ENCODE peak calls at places on chromosomes 1 and 21, in nine cellular contexts. K is cardiac fibroblast, W is glutamatergic neuron, O is Peyer's patch, F is omental fat pad, S is IMR-90, P is lower leg skin, H is GM23338, G is GM12865. N is an unnamed sample.

GRCh38 chr1:94677714-94678113 is 136.2 kb upstream of the F3 start:
- DNase-seq in K (no peak), W (no peak), O (no peak), F (no peak), S (no peak), P (no peak), H (no peak), G (no peak), N (no peak)

GRCh38 chr21:30058928-30059327 is 107.7 kb downstream of the CLDN17 start:
- DNase-seq in K (no peak), W (no peak), O (no peak), F (no peak), S (no peak), P (no peak), H (no peak), G (no peak), N (no peak)

GRCh38 chr21:45954271-45954670 is 27.3 kb upstream of the COL6A1 start:
- DNase-seq in K (peak), W (no peak), O (no peak), F (no peak), S (no peak), P (no peak), H (peak), G (no peak), N (no peak)

GRCh38 chr21:44537930-44538911 is 1.8 kb downstream of the KRTAP10-1 start:
- DNase-seq in K (no peak), W (no peak), O (no peak), F (no peak), S (no peak), P (peak), H (no peak), G (no peak), N (no peak)

GRCh38 chr1:207659545-207660148 is 14.7 kb downstream of the CR1L start:
- DNase-seq in K (no peak), W (no peak), O (no peak), F (no peak), S (no peak), P (no peak), H (no peak), G (no peak), N (no peak)

GRCh38 chr1:78275906-78276690 is 214.7 kb upstream of the PTGFR start:
- DNase-seq in K (no peak), W (no peak), O (no peak), F (no peak), S (no peak), P (no peak), H (no peak), G (no peak), N (no peak)

GRCh38 chr1:75126611-75127101 is 7.5 kb upstream of the LHX8 start:
- DNase-seq in K (no peak), W (no peak), O (no peak), F (no peak), S (no peak), P (no peak), H (no peak), G (no peak), N (no peak)

GRCh38 chr1:1421147-1421906 is at the start of gene ANKRD65:
- DNase-seq in K (no peak), W (peak), O (no peak), F (no peak), S (no peak), P (no peak), H (no peak), G (no peak), N (no peak)

GRCh38 chr1:92837062-92837461 is 5.2 kb downstream of the RPL5 start:
- DNase-seq in K (peak), W (no peak), O (no peak), F (no peak), S (peak), P (no peak), H (no peak), G (no peak), N (no peak)

DNA sequence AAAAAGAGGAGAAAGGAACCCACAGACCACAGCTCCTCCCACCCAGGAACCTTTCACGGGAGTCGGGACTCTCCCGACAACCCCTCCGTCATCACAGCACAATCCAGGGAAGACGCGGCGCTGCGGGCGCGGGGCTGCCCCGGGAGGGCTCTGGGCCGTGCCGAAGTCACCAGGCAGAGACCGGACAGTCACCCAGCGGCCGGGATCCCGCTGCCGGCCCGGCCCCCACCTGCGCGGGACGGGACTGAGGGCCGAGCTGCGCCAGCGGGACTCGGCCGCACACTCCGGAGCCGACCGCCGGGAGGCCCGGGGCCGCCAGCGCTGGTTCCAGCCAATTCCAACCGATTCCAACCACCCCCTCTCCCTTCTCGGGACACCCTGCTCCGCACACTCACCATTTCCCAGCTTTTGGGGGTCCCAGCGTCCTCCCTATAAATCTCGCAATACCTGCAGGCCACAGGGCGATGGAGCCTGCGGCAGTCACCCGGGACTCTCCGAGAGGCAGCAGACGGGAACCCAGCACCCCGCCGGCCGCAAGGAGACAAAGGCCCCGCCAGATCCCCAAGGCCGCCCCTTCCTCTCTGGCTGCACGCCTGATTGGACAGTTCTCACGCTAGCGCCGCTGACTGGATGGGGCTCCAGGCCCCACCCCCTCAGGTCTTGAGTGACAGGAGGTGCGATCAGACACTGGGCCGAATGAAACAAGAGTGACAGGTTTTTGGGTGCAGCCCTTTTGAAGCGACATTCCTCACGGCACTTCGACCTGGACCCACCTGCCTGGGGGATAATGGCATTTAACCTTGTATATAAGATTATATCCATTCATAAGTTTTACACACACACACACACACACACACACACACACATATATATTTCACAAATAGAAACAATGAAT is at the start of gene ZNF695:
- DNase-seq in K (peak), W (peak), O (peak), F (peak), S (peak), P (peak), H (peak), G (peak), N (peak)
- TF ChIP-seq CTCF in K (no peak), W (no peak), O (no peak), F (no peak), S (no peak), P (no peak), H (no peak), G (no peak), N (peak)

GRCh38 chr1:227789042-227789880 is 26.2 kb upstream of the PRSS38 start:
- DNase-seq in K (no peak), W (no peak), O (no peak), F (no peak), S (peak), P (peak), H (peak), G (no peak), N (no peak)
- TF ChIP-seq CTCF in K (peak), W (no peak), O (no peak), F (no peak), S (peak), P (no peak), H (no peak), G (no peak), N (no peak)

DNA sequence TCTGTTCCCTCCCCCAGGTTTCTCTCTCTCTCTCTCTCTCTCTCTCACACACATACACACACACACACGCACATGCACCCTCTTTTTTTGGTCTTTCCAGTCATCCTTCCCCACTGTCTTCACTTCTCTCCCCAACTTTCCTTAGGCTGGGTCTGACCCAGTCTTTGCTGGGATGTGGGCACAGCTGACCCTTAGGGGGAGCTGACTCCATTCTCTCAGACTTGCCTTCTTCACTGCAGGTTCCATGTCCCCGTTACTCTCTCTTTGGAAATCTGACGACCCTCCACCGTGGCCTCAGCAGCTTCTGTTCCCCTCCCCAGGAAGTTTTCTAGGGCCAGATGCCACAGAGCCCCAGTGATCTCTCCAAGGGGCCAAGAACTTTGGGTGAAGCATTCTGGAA is 2.1 kb downstream of the DISP3 start:
- DNase-seq in K (no peak), W (no peak), O (no peak), F (no peak), S (no peak), P (no peak), H (no peak), G (no peak), N (no peak)
- TF ChIP-seq CTCF in K (no peak), W (no peak), O (no peak), F (no peak), S (no peak), P (no peak), H (no peak), G (no peak), N (no peak)

GRCh38 chr1:181141431-181141910 is 53.0 kb downstream of the IER5 start:
- DNase-seq in K (peak), W (no peak), O (peak), F (no peak), S (peak), P (no peak), H (no peak), G (no peak), N (no peak)
- TF ChIP-seq CTCF in K (no peak), W (no peak), O (no peak), F (no peak), S (no peak), P (no peak), H (no peak), G (no peak), N (no peak)

GRCh38 chr1:176878750-176879536 is 285.6 kb downstream of the ASTN1 start:
- DNase-seq in K (no peak), W (no peak), O (no peak), F (no peak), S (no peak), P (no peak), H (peak), G (no peak), N (no peak)
- TF ChIP-seq CTCF in K (no peak), W (no peak), O (no peak), F (no peak), S (no peak), P (no peak), H (peak), G (peak), N (peak)

GRCh38 chr21:26912466-26912865 is 54.4 kb downstream of the ADAMTS5 start:
- DNase-seq in K (no peak), W (no peak), O (no peak), F (no peak), S (no peak), P (no peak), H (no peak), G (no peak), N (no peak)

GRCh38 chr21:26909972-26910371 is 56.9 kb downstream of the ADAMTS5 start:
- DNase-seq in K (peak), W (no peak), O (no peak), F (no peak), S (no peak), P (no peak), H (peak), G (no peak), N (no peak)
- TF ChIP-seq CTCF in K (peak), W (no peak), O (no peak), F (no peak), S (no peak), P (no peak), H (peak), G (no peak), N (no peak)